ENCODE peak calls at places on chromosomes 3 and 15, in ten cellular contexts. G, V, T, U, B, M, S, K, P and J are unnamed samples.

GRCh38 chr3:56525291-56525690 is 31.7 kb upstream of the CCDC66 start:
- DNase-seq in G (no peak), V (no peak), T (no peak), U (no peak), B (no peak), M (no peak), S (no peak), K (no peak), P (no peak), J (no peak)

GRCh38 chr3:9352917-9353823 is 9.7 kb upstream of the THUMPD3 start:
- DNase-seq in G (peak; percentile 77), V (peak; percentile 54), T (peak; percentile 85), U (peak; percentile 44), B (peak; percentile 86), M (peak; percentile 67), S (peak; percentile 85), K (peak; percentile 27), P (peak; percentile 80), J (peak; percentile 16)

GRCh38 chr3:50304601-50305000 is 1.2 kb upstream of the HYAL1 start:
- DNase-seq in G (no peak), V (no peak), T (no peak), U (no peak), B (no peak), M (no peak), S (no peak), K (no peak), P (no peak), J (no peak)

GRCh38 chr3:77667901-77668300 is 628.0 kb downstream of the ROBO2 start:
- DNase-seq in G (no peak), V (no peak), T (no peak), U (no peak), B (no peak), M (no peak), S (no peak), K (no peak), P (no peak), J (no peak)

GRCh38 chr15:77228831-77229230 is 157.9 kb upstream of the TSPAN3 start:
- DNase-seq in G (no peak), V (no peak), T (no peak), U (no peak), B (no peak), M (no peak), S (no peak), K (no peak), P (no peak), J (no peak)

GRCh38 chr3:95226437-95226836 is 1163.6 kb downstream of the NSUN3 start:
- DNase-seq in G (no peak), V (no peak), T (no peak), U (no peak), B (no peak), M (no peak), S (no peak), K (no peak), P (no peak), J (no peak)

GRCh38 chr15:58628206-58629057 is 121.1 kb downstream of the ADAM10 start:
- DNase-seq in G (no peak), V (no peak), T (no peak), U (no peak), B (peak; percentile 37), M (no peak), S (no peak), K (no peak), P (no peak), J (no peak)

GRCh38 chr3:107619549-107619948 is 96.8 kb downstream of the BBX start:
- DNase-seq in G (no peak), V (no peak), T (no peak), U (no peak), B (no peak), M (no peak), S (no peak), K (no peak), P (no peak), J (no peak)

GRCh38 chr3:56855856-56856538 is 54.2 kb upstream of the ARHGEF3 start:
- DNase-seq in G (peak; percentile 18), V (peak; percentile 24), T (peak; percentile 56), U (peak; percentile 52), B (peak; percentile 34), M (peak; percentile 21), S (peak; percentile 12), K (no peak), P (no peak), J (no peak)

GRCh38 chr15:68418611-68419161 is 13.3 kb downstream of the ITGA11 start:
- DNase-seq in G (no peak), V (no peak), T (peak; percentile 21), U (no peak), B (peak; percentile 77), M (no peak), S (no peak), K (no peak), P (no peak), J (no peak)

GRCh38 chr3:152320201-152320617 is 51.5 kb downstream of the MBNL1 start:
- DNase-seq in G (no peak), V (no peak), T (no peak), U (no peak), B (no peak), M (no peak), S (peak; percentile 45), K (no peak), P (no peak), J (no peak)

GRCh38 chr15:50260969-50261496 is 4.5 kb downstream of the HDC start:
- DNase-seq in G (no peak), V (no peak), T (no peak), U (no peak), B (no peak), M (no peak), S (no peak), K (no peak), P (no peak), J (no peak)

GRCh38 chr15:66780172-66780972 is 78.3 kb downstream of the SMAD6 start:
- DNase-seq in G (peak; percentile 67), V (no peak), T (no peak), U (no peak), B (peak; percentile 87), M (no peak), S (peak; percentile 48), K (peak; percentile 86), P (peak; percentile 65), J (no peak)

GRCh38 chr3:46214751-46215352 is 6.7 kb upstream of the CCR1 start:
- DNase-seq in G (peak; percentile 44), V (no peak), T (no peak), U (no peak), B (peak; percentile 19), M (no peak), S (no peak), K (no peak), P (no peak), J (no peak)

GRCh38 chr15:61036121-61036520 is 193.0 kb downstream of the RORA start:
- DNase-seq in G (no peak), V (no peak), T (no peak), U (no peak), B (no peak), M (no peak), S (no peak), K (no peak), P (no peak), J (no peak)

GRCh38 chr3:65489253-65489652 is 549.5 kb downstream of the MAGI1 start:
- DNase-seq in G (no peak), V (no peak), T (no peak), U (no peak), B (no peak), M (no peak), S (no peak), K (no peak), P (no peak), J (no peak)

GRCh38 chr3:144643778-144644191 is 672.2 kb downstream of the DIPK2A start:
- DNase-seq in G (no peak), V (no peak), T (no peak), U (peak; percentile 51), B (peak; percentile 50), M (no peak), S (peak; percentile 70), K (no peak), P (no peak), J (no peak)

GRCh38 chr3:32310918-32311839 is 72.7 kb downstream of the CMTM8 start:
- DNase-seq in G (no peak), V (no peak), T (peak; percentile 54), U (no peak), B (no peak), M (peak; percentile 7), S (peak; percentile 96), K (no peak), P (no peak), J (no peak)

GRCh38 chr3:124669470-124669869 is 60.8 kb upstream of the UMPS start:
- DNase-seq in G (no peak), V (no peak), T (no peak), U (no peak), B (no peak), M (no peak), S (no peak), K (peak; percentile 22), P (no peak), J (no peak)

GRCh38 chr3:146337991-146338390 is 87.1 kb upstream of the PLSCR4 start:
- DNase-seq in G (no peak), V (no peak), T (no peak), U (no peak), B (peak; percentile 19), M (no peak), S (no peak), K (no peak), P (no peak), J (no peak)

GRCh38 chr15:58506787-58507671 is 75.2 kb downstream of the LIPC start:
- DNase-seq in G (no peak), V (no peak), T (no peak), U (no peak), B (no peak), M (no peak), S (no peak), K (no peak), P (no peak), J (no peak)

GRCh38 chr3:28649266-28649665 is 300.6 kb upstream of the AZI2 start:
- DNase-seq in G (no peak), V (no peak), T (no peak), U (no peak), B (no peak), M (no peak), S (no peak), K (no peak), P (no peak), J (no peak)

GRCh38 chr3:131883086-131883485 is 151.7 kb downstream of the CPNE4 start:
- DNase-seq in G (no peak), V (no peak), T (no peak), U (no peak), B (no peak), M (no peak), S (no peak), K (no peak), P (no peak), J (no peak)

GRCh38 chr15:70863450-70864218 is 9.7 kb upstream of the LARP6 start:
- DNase-seq in G (peak; percentile 53), V (no peak), T (no peak), U (peak; percentile 72), B (peak; percentile 90), M (no peak), S (no peak), K (peak; percentile 74), P (no peak), J (no peak)

GRCh38 chr15:63047792-63048114 is 5.2 kb downstream of the TPM1 start:
- DNase-seq in G (no peak), V (no peak), T (no peak), U (no peak), B (no peak), M (no peak), S (no peak), K (no peak), P (no peak), J (no peak)

GRCh38 chr15:37995461-37996347 is 61.3 kb downstream of the TMCO5A start:
- DNase-seq in G (no peak), V (peak; percentile 23), T (peak; percentile 59), U (peak; percentile 23), B (peak; percentile 88), M (no peak), S (peak; percentile 76), K (no peak), P (no peak), J (no peak)

GRCh38 chr3:185781759-185782158 is 43.1 kb downstream of the IGF2BP2 start:
- DNase-seq in G (no peak), V (no peak), T (no peak), U (no peak), B (peak; percentile 86), M (no peak), S (no peak), K (no peak), P (no peak), J (no peak)

GRCh38 chr3:20930034-20930433 is 744.0 kb upstream of the SGO1 start:
- DNase-seq in G (peak; percentile 45), V (no peak), T (peak; percentile 3), U (peak; percentile 1), B (peak; percentile 11), M (no peak), S (no peak), K (no peak), P (no peak), J (no peak)